ENCODE peak calls at places on chromosomes 2 and 18, in eight cellular contexts. Y is cardiac septum; P is GDM1; M is NCI-H2029 treated with DMSO at 0.1 percent for 48 hours; I is cardiac muscle cell; C is pons; N is memory B cell; A is stimulated activated CD8-positive, alpha-beta memory T cell treated with anti-CD3 and anti-CD28 coated beads, Interleukin-7, amount 100 ng/mL, for 1 hour. J is an unnamed sample.

GRCh38 chr2:2846379-2847130 is 515.5 kb upstream of the MYT1L start:
- DNase-seq in M (peak), Y (no peak), A (no peak), C (peak), I (peak), P (no peak), N (no peak), J (peak)

GRCh38 chr2:74632209-74632938 is 15.8 kb downstream of the M1AP start:
- DNase-seq in A (no peak), Y (no peak), M (no peak), I (no peak), C (no peak), N (no peak), P (no peak), J (peak)

GRCh38 chr2:60536716-60537115 is 16.7 kb downstream of the BCL11A start:
- DNase-seq in M (no peak), C (no peak), Y (no peak), I (no peak), P (no peak), N (no peak), A (no peak), J (no peak)

GRCh38 chr2:74768401-74768914 is 65.5 kb upstream of the HK2 start:
- DNase-seq in N (no peak), I (peak), C (no peak), M (no peak), P (no peak), Y (no peak), A (no peak), J (no peak)

GRCh38 chr2:43075906-43076585 is 150.4 kb downstream of the ZFP36L2 start:
- DNase-seq in Y (peak), A (no peak), C (no peak), N (no peak), P (no peak), M (no peak), I (no peak), J (no peak)

GRCh38 chr2:25420820-25421237 is 79.1 kb upstream of the DNMT3A start:
- DNase-seq in A (no peak), N (no peak), I (no peak), P (no peak), C (peak), Y (no peak), M (no peak), J (no peak)

GRCh38 chr18:36850527-36851201 is 21.7 kb downstream of the KIAA1328 start:
- DNase-seq in N (no peak), Y (no peak), P (no peak), I (no peak), C (no peak), A (no peak), M (no peak), J (no peak)

GRCh38 chr18:37537868-37538525 is 27.6 kb downstream of the CELF4 start:
- DNase-seq in N (peak), I (peak), P (no peak), Y (peak), M (no peak), C (peak), A (no peak), J (peak)

GRCh38 chr2:164706522-164706921 is 85.2 kb upstream of the GRB14 start:
- DNase-seq in Y (no peak), N (no peak), I (no peak), P (no peak), M (no peak), A (no peak), C (no peak), J (no peak)

GRCh38 chr2:151922845-151923666 is 94.8 kb upstream of the ARL5A start:
- DNase-seq in C (peak), A (no peak), P (no peak), Y (peak), I (peak), M (no peak), N (no peak), J (no peak)

GRCh38 chr2:96148410-96149217 is 3.4 kb upstream of the DUSP2 start:
- DNase-seq in I (peak), C (no peak), M (no peak), P (peak), A (peak), N (peak), Y (peak), J (peak)

GRCh38 chr2:120737802-120738516 is 2.3 kb downstream of the GLI2 start:
- DNase-seq in N (no peak), M (peak), A (no peak), I (no peak), C (no peak), Y (no peak), P (no peak), J (no peak)

GRCh38 chr2:239983004-239983778 is 42.0 kb downstream of the NDUFA10 start:
- DNase-seq in N (no peak), I (no peak), P (no peak), M (no peak), A (no peak), Y (no peak), C (no peak), J (no peak)

GRCh38 chr2:47189635-47190034 is 34.5 kb upstream of the STPG4 start:
- DNase-seq in I (no peak), Y (no peak), P (no peak), N (no peak), C (no peak), M (no peak), A (no peak), J (no peak)

GRCh38 chr2:203484266-203485112 is 50.6 kb downstream of the RAPH1 start:
- DNase-seq in N (no peak), P (peak), I (peak), Y (no peak), M (no peak), C (peak), A (peak), J (peak)

GRCh38 chr2:14324308-14324707 is 308.2 kb upstream of the LRATD1 start:
- DNase-seq in I (no peak), A (no peak), N (no peak), P (no peak), C (no peak), Y (no peak), M (no peak), J (no peak)

GRCh38 chr2:64243081-64244048 is 99.1 kb upstream of the PELI1 start:
- DNase-seq in A (no peak), N (no peak), M (no peak), P (no peak), Y (no peak), I (no peak), C (no peak), J (no peak)

GRCh38 chr2:178287652-178288344 is 93.5 kb downstream of the OSBPL6 start:
- DNase-seq in Y (no peak), P (no peak), N (no peak), M (no peak), C (no peak), A (no peak), I (no peak), J (no peak)

GRCh38 chr18:45505497-45506206 is 109.6 kb upstream of the SLC14A2 start:
- DNase-seq in C (no peak), M (no peak), A (no peak), P (no peak), N (no peak), Y (no peak), I (no peak), J (no peak)

GRCh38 chr18:40055262-40055661 is 1899.8 kb upstream of the PIK3C3 start:
- DNase-seq in Y (no peak), I (no peak), P (no peak), A (no peak), M (no peak), C (no peak), N (no peak), J (no peak)

GRCh38 chr2:90209806-90210205 is 1518.3 kb downstream of the RPIA start:
- DNase-seq in P (no peak), I (no peak), M (no peak), A (no peak), N (no peak), C (no peak), Y (no peak), J (no peak)

GRCh38 chr2:109079590-109079989 is 49.4 kb upstream of the SH3RF3 start:
- DNase-seq in A (no peak), Y (no peak), M (no peak), I (no peak), P (no peak), N (no peak), C (no peak), J (no peak)

GRCh38 chr2:109396338-109397180 is 217.2 kb downstream of the SEPTIN10 start:
- DNase-seq in M (no peak), Y (no peak), A (no peak), C (no peak), I (no peak), N (no peak), P (peak), J (no peak)

GRCh38 chr18:9081940-9082339 is 20.6 kb upstream of the NDUFV2 start:
- DNase-seq in N (no peak), C (no peak), I (no peak), M (no peak), Y (no peak), A (no peak), P (no peak), J (no peak)

GRCh38 chr18:30234755-30235154 is 807.8 kb downstream of the DSC3 start:
- DNase-seq in P (no peak), N (no peak), Y (no peak), A (no peak), I (peak), C (no peak), M (no peak), J (no peak)

GRCh38 chr2:237980087-237980486 is 13.3 kb downstream of the UBE2F start:
- DNase-seq in M (peak), N (no peak), C (peak), Y (no peak), I (no peak), A (no peak), P (no peak), J (no peak)

GRCh38 chr2:112996635-112997034 is 8.6 kb upstream of the IL36A start:
- DNase-seq in C (no peak), P (no peak), I (no peak), N (no peak), M (no peak), A (peak), Y (no peak), J (no peak)

GRCh38 chr18:24271381-24272331 is 126.0 kb downstream of the OSBPL1A start:
- DNase-seq in N (peak), A (no peak), C (peak), M (peak), I (peak), Y (peak), P (no peak), J (peak)

GRCh38 chr2:85446296-85447221 is 28.0 kb downstream of the SH2D6 start:
- DNase-seq in Y (no peak), N (no peak), C (peak), M (no peak), P (no peak), A (no peak), I (no peak), J (peak)

GRCh38 chr2:95057535-95058453 is 32.3 kb downstream of the MAL start:
- DNase-seq in M (no peak), C (peak), I (no peak), A (no peak), P (no peak), N (no peak), Y (peak), J (no peak)

GRCh38 chr2:112839407-112840067 is 3.0 kb upstream of the IL1B start:
- DNase-seq in A (no peak), N (no peak), Y (no peak), M (no peak), P (peak), C (peak), I (no peak), J (no peak)

GRCh38 chr18:44848931-44849330 is 168.2 kb downstream of the SETBP1 start:
- DNase-seq in M (no peak), N (no peak), A (no peak), I (no peak), Y (no peak), C (no peak), P (no peak), J (peak)